ENCODE peak calls at places on chromosomes 4 and X, in five cellular contexts. D is neuronal stem cell, E is H9, P is mesenchymal stem cell, S is IMR-90. J is an unnamed sample.

GRCh38 chrX:75483935-75484334 is 38.9 kb downstream of the ZDHHC15 start:
- DNase-seq in D (no peak), S (no peak), P (no peak), E (no peak), J (no peak)

GRCh38 chrX:10106801-10107200 is 50.0 kb upstream of the CLCN4 start:
- DNase-seq in D (no peak), E (no peak), S (no peak), P (no peak), J (no peak)

GRCh38 chrX:136065044-136065671 is 79.9 kb downstream of the SLC9A6 start:
- DNase-seq in P (peak), D (no peak), S (peak), E (no peak), J (peak)

GRCh38 chr4:109411964-109412363 is 21.7 kb upstream of the SEC24B start:
- DNase-seq in E (no peak), P (no peak), D (no peak), S (no peak), J (no peak)

GRCh38 chr4:138405439-138405838 is 163.3 kb upstream of the SLC7A11 start:
- DNase-seq in S (peak), P (peak), D (no peak), E (no peak), J (no peak)

GRCh38 chr4:98919996-98920395 is 8.9 kb downstream of the EIF4E start:
- DNase-seq in S (peak), D (no peak), P (peak), E (no peak), J (no peak)

GRCh38 chr4:148454835-148455234 is 12.6 kb upstream of the NR3C2 start:
- DNase-seq in P (no peak), E (no peak), S (peak), D (no peak), J (peak)

GRCh38 chr4:137212601-137213000 is 319.7 kb downstream of the PCDH18 start:
- DNase-seq in P (no peak), D (peak), S (no peak), E (no peak), J (no peak)

GRCh38 chr4:107843394-107843793 is 18.7 kb downstream of the SGMS2 start:
- DNase-seq in S (no peak), E (peak), D (no peak), P (no peak), J (no peak)

GRCh38 chr4:8152865-8153257 is 5.8 kb downstream of the ABLIM2 start:
- DNase-seq in D (no peak), S (no peak), P (no peak), E (no peak), J (no peak)

GRCh38 chrX:12947545-12948235 is 27.2 kb upstream of the TMSB4X start:
- DNase-seq in P (no peak), S (no peak), E (no peak), D (no peak), J (no peak)

GRCh38 chr4:48340276-48340904 is 939 bp upstream of the SLAIN2 start:
- DNase-seq in P (peak), E (no peak), S (peak), D (peak), J (peak)

GRCh38 chr4:182193261-182193660 is 49.9 kb upstream of the TENM3 start:
- DNase-seq in D (no peak), S (no peak), E (no peak), P (no peak), J (no peak)
- H2BK5ac ChIP-seq in D (no peak), S (no peak), E (no peak), P (no peak), J (no peak)

GRCh38 chr4:1111259-1111809 is 2.0 kb downstream of the RNF212 start:
- DNase-seq in D (no peak), E (no peak), S (no peak), P (no peak), J (no peak)

GRCh38 chr4:1112174-1112820 is 1.1 kb downstream of the RNF212 start:
- DNase-seq in S (no peak), P (no peak), E (no peak), D (no peak), J (no peak)

GRCh38 chr4:1112821-1113182 is 562 bp downstream of the RNF212 start:
- DNase-seq in P (no peak), E (no peak), D (no peak), S (no peak), J (no peak)

GRCh38 chr4:1115528-1116293 is 2.3 kb upstream of the RNF212 start:
- DNase-seq in D (no peak), S (no peak), E (no peak), P (no peak), J (peak)

DNA sequence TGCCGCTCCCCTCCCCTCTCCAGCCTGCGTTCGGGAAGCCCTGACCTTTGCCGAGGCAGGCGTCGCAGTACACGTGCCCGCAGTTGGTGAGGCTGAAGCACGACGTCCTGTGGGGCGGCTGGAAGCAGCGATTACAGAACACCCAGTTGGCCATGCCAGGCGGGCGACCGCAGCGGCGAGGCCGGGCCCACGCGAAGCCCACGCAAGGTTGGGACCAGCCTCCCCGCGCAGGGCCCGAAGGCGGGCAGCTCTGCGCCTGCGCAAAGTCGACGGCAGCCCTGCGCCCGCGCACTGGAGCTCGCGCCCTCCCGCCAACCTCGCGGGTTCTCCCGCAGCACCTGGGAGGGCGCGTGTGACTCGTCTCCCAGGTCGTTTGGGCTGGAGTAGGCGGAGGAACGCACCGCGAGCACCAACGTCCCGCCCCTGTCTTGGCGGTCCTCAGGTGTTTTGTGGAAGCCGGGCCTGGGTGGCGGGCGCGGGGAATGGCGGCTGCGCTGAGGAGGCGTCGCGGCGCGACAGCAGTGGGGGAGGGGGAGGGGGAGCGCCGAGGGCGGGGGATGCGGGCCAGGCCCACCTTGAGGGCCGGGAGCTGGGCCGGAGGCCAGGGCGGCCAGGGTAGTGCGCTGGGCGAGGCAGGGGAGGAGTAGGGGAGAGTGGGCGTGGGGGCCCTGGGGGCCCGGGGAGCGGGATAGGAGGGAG is at the start of gene RNF212:
- DNase-seq in P (no peak), E (peak), D (no peak), S (no peak), J (no peak)
- H3K18ac ChIP-seq in P (peak), E (peak), D (peak), S (no peak), J (no peak)

DNA sequence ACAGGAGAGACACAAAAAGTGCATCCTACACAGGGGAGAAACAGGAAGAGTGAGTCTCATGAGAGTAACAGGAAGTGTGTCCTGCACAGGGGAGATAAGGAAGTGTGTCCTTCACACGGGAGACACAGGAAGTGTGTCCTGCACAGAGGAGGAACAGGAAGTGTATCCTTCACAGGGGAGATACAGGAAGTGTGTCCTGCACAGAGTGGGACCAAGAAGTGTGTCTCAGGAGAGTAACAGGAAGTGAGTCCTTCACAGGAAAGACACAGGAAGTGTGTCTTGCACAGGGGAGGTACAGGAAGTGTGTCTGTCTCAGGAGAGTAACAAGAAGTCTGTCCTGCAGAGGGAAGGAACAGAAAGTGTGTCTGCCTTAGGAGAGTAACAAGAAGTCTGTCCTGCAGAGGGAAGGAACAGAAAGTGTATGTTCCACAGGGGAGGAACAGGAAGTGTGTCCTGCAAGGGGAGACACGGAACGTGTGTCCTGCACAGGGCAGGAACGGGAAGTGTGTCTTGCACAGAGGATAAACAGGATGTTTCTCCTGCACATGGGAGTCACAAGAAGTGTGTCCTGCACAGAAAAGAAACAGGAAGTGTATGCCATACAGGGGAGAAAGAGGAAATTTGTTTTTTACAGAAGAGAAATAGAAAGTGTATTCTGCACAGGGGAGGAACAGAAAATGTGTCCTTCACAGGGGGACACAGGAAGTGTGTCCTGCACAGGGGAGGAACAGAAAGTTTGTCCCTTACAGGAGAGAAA is 102.0 kb downstream of the ARSF start:
- DNase-seq in D (no peak), P (no peak), E (no peak), S (no peak), J (no peak)
- H2BK5ac ChIP-seq in D (no peak), P (no peak), E (no peak), S (peak), J (no peak)

GRCh38 chrX:11759461-11760311 is 1.6 kb downstream of the MSL3 start:
- DNase-seq in D (peak), P (peak), E (peak), S (peak), J (peak)

GRCh38 chrX:11757729-11758399 is at the start of gene MSL3:
- DNase-seq in E (peak), D (peak), P (peak), S (peak), J (peak)

GRCh38 chrX:11757397-11757728 is 674 bp upstream of the MSL3 start:
- DNase-seq in S (no peak), D (no peak), E (no peak), P (no peak), J (no peak)

GRCh38 chrX:11759172-11759460 is 1.1 kb downstream of the MSL3 start:
- DNase-seq in D (no peak), S (no peak), P (no peak), E (no peak), J (no peak)

GRCh38 chrX:11758400-11759171 is 549 bp downstream of the MSL3 start:
- DNase-seq in E (peak), S (peak), D (peak), P (peak), J (peak)
- H3K18ac ChIP-seq in E (peak), S (no peak), D (peak), P (peak), J (peak)

GRCh38 chrX:3286196-3286920 is 60.1 kb downstream of the MXRA5 start:
- DNase-seq in P (peak), S (peak), D (no peak), E (no peak), J (peak)

DNA sequence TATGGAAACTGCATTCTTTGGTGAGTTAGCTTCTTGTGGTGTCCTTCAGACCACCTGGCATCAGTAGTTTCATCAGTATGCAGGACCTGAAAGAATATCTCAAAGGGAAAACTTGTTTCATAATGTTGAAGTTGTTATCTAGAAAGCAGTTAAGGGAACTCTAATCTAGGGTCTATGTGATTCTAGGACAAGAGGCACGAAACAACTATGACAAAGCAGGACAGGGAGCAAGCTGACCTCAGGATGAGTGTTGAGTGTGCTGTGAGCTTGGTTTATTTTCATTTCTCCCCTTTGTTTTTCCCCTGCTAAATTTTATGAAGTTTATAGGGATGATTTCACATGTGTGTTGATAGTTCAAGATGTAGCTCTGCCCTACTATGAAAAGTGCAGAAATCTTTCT is 65.7 kb downstream of the MXRA5 start:
- DNase-seq in S (peak), E (no peak), P (no peak), D (no peak), J (no peak)
- H2BK5ac ChIP-seq in S (peak), E (no peak), P (no peak), D (no peak), J (no peak)

DNA sequence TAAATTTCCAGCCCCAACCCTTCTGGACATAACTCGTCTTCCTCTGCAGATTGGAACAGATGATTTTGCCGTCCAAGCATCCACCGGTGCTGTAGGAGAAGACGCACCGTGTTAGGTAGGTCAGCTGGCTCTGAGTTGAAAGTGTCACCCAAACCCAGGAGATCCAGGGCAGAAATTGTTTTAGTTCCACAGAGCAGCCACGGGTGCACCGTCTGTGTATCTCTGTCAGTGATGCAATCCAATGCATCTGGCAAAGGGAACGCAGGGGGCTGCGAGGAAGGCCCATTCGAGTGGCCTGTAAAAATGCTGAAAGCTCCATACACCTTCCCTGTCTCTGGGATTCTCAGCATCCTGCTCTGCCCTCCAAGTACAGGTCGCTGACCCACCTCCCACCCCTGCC is 39.9 kb upstream of the SHOX start:
- DNase-seq in D (no peak), E (peak), S (no peak), P (no peak), J (no peak)
- H3K18ac ChIP-seq in D (peak), E (no peak), S (no peak), P (no peak), J (no peak)

DNA sequence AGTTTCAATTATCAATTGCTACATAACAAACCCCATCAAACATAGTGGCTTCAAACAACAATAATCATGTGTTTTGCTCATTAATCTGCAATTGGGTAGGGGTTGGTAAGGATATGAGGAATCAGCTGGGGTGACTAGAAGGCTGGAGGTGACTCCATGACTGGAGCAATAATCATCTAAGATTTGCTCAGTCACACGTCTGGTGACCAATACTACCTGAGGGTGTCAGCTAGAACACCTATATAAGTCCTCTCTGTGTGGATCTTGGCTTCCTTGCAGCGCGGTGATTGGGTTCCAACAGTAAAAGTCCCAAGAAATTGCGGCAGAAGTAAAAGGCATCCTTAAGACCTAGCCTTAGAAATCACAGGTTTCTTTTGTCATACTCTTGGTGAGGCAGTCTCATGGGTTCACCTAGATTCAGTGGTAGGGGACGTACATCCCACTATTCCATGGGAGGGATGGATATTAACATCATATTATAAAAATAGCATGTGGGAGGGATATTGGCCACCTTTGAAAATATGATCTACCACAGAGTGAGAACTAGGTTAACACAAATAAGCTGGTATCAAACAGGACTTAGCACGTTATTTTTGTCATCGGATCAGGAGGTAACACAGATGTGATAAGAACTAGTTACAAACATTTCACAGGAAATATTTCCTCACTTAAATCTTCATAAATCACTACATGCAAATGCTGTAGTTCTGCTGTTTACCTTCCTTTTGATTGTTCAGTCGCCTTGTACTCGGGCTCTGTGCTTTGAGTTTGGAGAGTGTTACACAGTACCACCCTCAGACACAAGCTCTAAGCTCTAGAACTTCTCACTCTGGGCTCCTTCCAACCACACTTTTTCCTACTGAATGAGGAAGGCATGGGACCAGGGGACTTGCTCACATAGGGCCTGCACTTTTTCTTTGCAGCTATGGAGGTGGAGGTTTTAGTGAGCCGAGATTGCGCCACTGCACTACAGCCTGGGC is 78.3 kb downstream of the LARP7 start:
- DNase-seq in E (no peak), S (no peak), P (no peak), D (no peak), J (no peak)
- H2BK5ac ChIP-seq in E (no peak), S (no peak), P (no peak), D (no peak), J (no peak)

DNA sequence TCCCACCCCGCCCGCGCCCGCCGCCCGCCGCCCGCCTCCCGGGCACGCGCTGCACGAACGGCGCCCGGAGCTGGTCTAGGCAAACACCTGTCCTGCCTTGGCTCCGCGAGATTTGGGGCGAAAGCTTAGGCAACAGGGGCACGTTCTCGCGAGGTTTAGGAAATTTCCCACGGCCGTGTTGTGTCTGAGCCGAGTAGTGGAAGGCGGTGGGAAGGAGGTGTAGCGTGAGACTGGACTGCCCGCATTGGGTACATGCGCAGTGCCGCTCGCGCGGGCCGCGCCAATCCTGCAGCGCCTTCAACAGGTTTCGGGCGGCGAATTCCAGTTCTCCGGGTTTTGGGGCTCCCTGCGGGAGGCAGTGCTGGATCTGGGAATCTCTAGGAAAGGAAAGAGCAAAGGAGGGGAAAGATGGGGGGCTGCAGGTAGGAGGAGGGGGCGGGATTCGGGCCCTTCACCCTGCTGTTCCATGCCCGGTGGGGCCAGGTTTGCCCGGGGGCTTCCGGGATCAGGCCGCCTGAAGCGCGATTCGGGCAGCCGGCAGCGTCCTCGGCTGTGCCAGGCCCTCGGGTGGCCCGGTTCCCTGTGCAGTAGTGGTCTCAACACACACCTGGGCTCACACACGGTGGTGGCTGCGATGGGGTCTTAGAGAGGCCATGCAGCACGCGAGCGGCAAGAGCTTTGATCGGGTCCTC is 1.2 kb upstream of the RBPJ start:
- DNase-seq in D (peak), E (peak), P (peak), S (peak), J (peak)
- H3K18ac ChIP-seq in D (peak), E (peak), P (peak), S (peak), J (peak)

J was measured in trophoblast cell.